ENCODE peak calls at places on chromosomes 3 and 15, in six cellular contexts. K is stimulated activated naive B cell treated with anti-CD40 and anti-IgM and Interleukin-4, amounts not matched to agents 10 μg/mL and 1 μg/mL and 100 μg/mL, for 72 hours; W is ascending aorta; O is epithelial cell of esophagus; J is cerebellar cortex; X is AG09309. Y is an unnamed sample.

GRCh38 chr3:170712798-170713197 is 126.9 kb upstream of the SLC7A14 start:
- DNase-seq in J (no peak), O (no peak), K (no peak), W (no peak), X (no peak), Y (no peak)

GRCh38 chr3:12239301-12239700 is 49.6 kb upstream of the PPARG start:
- DNase-seq in O (no peak), K (no peak), J (no peak), X (no peak), W (peak), Y (no peak)

GRCh38 chr3:64824281-64824980 is 136.6 kb upstream of the ADAMTS9 start:
- DNase-seq in K (no peak), J (no peak), X (no peak), W (no peak), O (peak), Y (no peak)

GRCh38 chr3:161682715-161683114 is 186.1 kb downstream of the OTOL1 start:
- DNase-seq in K (no peak), X (no peak), W (no peak), J (no peak), O (peak), Y (peak)

GRCh38 chr3:45064512-45065372 is 38.6 kb downstream of the CLEC3B start:
- DNase-seq in O (peak), W (peak), K (no peak), X (no peak), J (no peak), Y (peak)

GRCh38 chr3:111734652-111735051 is 124.4 kb upstream of the PHLDB2 start:
- DNase-seq in J (no peak), K (no peak), X (no peak), W (no peak), O (no peak), Y (no peak)

GRCh38 chr15:51023499-51023898 is 71.2 kb downstream of the TNFAIP8L3 start:
- DNase-seq in J (no peak), W (no peak), O (no peak), K (no peak), X (no peak), Y (no peak)

GRCh38 chr15:77027697-77028450 is 32.9 kb downstream of the PSTPIP1 start:
- DNase-seq in O (no peak), J (no peak), W (peak), X (no peak), K (no peak), Y (no peak)

GRCh38 chr15:67195305-67195704 is 59.2 kb downstream of the AAGAB start:
- DNase-seq in O (no peak), K (no peak), J (no peak), W (no peak), X (no peak), Y (no peak)

GRCh38 chr3:122903171-122903570 is 108.3 kb downstream of the SLC49A4 start:
- DNase-seq in J (no peak), K (no peak), O (no peak), W (no peak), X (no peak), Y (no peak)

GRCh38 chr3:184177331-184177731 is 2.7 kb downstream of the AP2M1 start:
- DNase-seq in X (no peak), O (no peak), W (no peak), K (peak), J (no peak), Y (no peak)

GRCh38 chr3:134709563-134710312 is 58.9 kb upstream of the KY start:
- DNase-seq in K (no peak), W (no peak), O (no peak), J (peak), X (no peak), Y (no peak)

GRCh38 chr15:59406446-59406845 is 31.5 kb upstream of the FAM81A start:
- DNase-seq in O (no peak), W (no peak), X (no peak), K (no peak), J (no peak), Y (no peak)

GRCh38 chr3:187319699-187320302 is 28.3 kb upstream of the MASP1 start:
- DNase-seq in X (peak), O (peak), K (peak), J (peak), W (peak), Y (peak)

GRCh38 chr3:162760789-162761188 is 1264.2 kb downstream of the OTOL1 start:
- DNase-seq in K (no peak), J (no peak), W (no peak), O (no peak), X (no peak), Y (no peak)

GRCh38 chr15:74725241-74725774 is at the start of gene CYP1A1:
- DNase-seq in O (peak), X (no peak), W (no peak), J (peak), K (peak), Y (peak)

GRCh38 chr3:64105816-64106215 is 82.5 kb upstream of the PSMD6 start:
- DNase-seq in X (no peak), O (peak), J (no peak), W (no peak), K (no peak), Y (peak)

GRCh38 chr3:58837863-58838255 is 171.3 kb upstream of the FAM3D start:
- DNase-seq in W (no peak), O (no peak), J (no peak), X (no peak), K (no peak), Y (peak)

GRCh38 chr15:69757186-69757585 is 304.6 kb downstream of the RPLP1 start:
- DNase-seq in J (no peak), O (peak), W (no peak), X (no peak), K (peak), Y (peak)

GRCh38 chr15:41892621-41893421 is 1.0 kb downstream of the SPTBN5 start:
- DNase-seq in O (no peak), J (peak), W (no peak), K (no peak), X (no peak), Y (peak)

Y was measured in mammary epithelial cell.